ENCODE peak calls at places on chromosomes 6 and 20, in four cellular contexts. One of them, this sample, is unnamed.

GRCh38 chr20:38855356-38855755 is 49.9 kb downstream of the PPP1R16B start:
- DNase-seq in OCI-LY7: no peak
- DNase-seq in H9: no peak
- DNase-seq in neuronal stem cell: no peak
- DNase-seq in this sample: peak; percentile 92

GRCh38 chr6:72446427-72446826 is 175.4 kb upstream of the KCNQ5 start:
- DNase-seq in OCI-LY7: no peak
- DNase-seq in neuronal stem cell: no peak
- DNase-seq in H9: no peak
- DNase-seq in this sample: peak; percentile 43

GRCh38 chr6:110485461-110485860 is 9.0 kb upstream of the SLC22A16 start:
- DNase-seq in OCI-LY7: no peak
- DNase-seq in neuronal stem cell: no peak
- DNase-seq in H9: no peak
- DNase-seq in this sample: no peak

GRCh38 chr6:148557796-148558457 is 188.9 kb upstream of the UST start:
- DNase-seq in neuronal stem cell: no peak
- DNase-seq in H9: no peak
- DNase-seq in OCI-LY7: peak; percentile 5
- DNase-seq in this sample: peak; percentile 41

GRCh38 chr6:44667226-44667625 is 279.7 kb downstream of the CDC5L start:
- DNase-seq in neuronal stem cell: peak; percentile 48
- DNase-seq in OCI-LY7: no peak
- DNase-seq in H9: peak; percentile 57
- DNase-seq in this sample: peak; percentile 94

GRCh38 chr6:143772662-143773061 is 70.5 kb upstream of the LTV1 start:
- DNase-seq in neuronal stem cell: no peak
- DNase-seq in H9: no peak
- DNase-seq in OCI-LY7: no peak
- DNase-seq in this sample: peak; percentile 76

GRCh38 chr20:58628491-58629212 is 22.4 kb upstream of the STX16 start:
- DNase-seq in neuronal stem cell: no peak
- DNase-seq in H9: no peak
- DNase-seq in OCI-LY7: no peak
- DNase-seq in this sample: no peak

GRCh38 chr6:14707971-14708465 is 537.9 kb upstream of the JARID2 start:
- DNase-seq in neuronal stem cell: no peak
- DNase-seq in H9: no peak
- DNase-seq in OCI-LY7: no peak
- DNase-seq in this sample: no peak

GRCh38 chr6:85460951-85461805 is 11.3 kb downstream of the NT5E start:
- DNase-seq in H9: no peak
- DNase-seq in neuronal stem cell: no peak
- DNase-seq in OCI-LY7: peak; percentile 68
- DNase-seq in this sample: peak; percentile 68

GRCh38 chr6:139433647-139434419 is 59.4 kb upstream of the CITED2 start:
- DNase-seq in OCI-LY7: no peak
- DNase-seq in H9: no peak
- DNase-seq in neuronal stem cell: no peak
- DNase-seq in this sample: peak; percentile 53

GRCh38 chr6:44177691-44178423 is 19.2 kb downstream of the CAPN11 start:
- DNase-seq in OCI-LY7: no peak
- DNase-seq in H9: no peak
- DNase-seq in neuronal stem cell: no peak
- DNase-seq in this sample: peak; percentile 93

GRCh38 chr6:2623348-2623747 is 127.4 kb downstream of the MYLK4 start:
- DNase-seq in neuronal stem cell: no peak
- DNase-seq in OCI-LY7: no peak
- DNase-seq in H9: no peak
- DNase-seq in this sample: no peak

GRCh38 chr20:17169575-17170136 is 57.2 kb upstream of the PCSK2 start:
- DNase-seq in neuronal stem cell: no peak
- DNase-seq in OCI-LY7: no peak
- DNase-seq in H9: no peak
- DNase-seq in this sample: no peak

DNA sequence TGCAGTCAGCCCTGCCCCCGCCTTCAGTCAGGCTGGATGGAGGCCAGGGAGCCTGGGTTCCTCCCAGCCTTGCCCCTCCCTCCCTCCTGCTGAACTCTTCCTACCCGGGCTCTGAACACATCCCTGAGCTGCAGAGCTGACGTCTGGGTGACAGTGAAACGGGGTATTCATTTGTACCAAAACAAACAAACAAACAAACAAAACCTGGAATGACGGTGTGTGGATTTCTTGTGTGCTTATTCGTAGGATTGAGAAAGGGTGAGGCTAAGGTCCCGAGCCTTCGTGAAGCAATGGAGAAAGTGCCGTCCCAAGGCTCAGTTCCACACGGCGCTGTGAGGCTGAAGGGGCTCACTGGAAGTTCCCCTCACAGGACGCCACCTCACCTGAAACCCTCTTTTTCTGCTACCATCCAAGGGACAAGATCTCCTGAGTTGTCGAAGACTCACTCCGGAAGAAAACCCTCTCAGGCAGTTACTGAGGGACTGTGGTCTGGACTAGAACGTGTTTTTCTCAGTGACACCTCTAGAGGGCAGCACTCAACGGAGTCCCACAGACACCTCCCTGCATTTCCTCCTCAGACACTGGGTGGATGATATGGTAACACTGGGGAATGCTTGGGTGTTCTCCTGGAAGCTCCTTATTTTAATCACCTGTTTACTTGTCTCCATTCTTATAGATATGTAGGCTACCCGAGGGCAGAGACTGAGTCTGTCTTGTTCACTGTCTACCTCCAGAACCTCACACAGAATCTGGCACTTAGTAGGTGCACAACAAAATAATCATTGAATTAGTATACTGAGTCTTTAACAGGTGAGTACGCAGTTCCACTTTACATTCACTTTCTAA is 27.3 kb downstream of the GSTA3 start:
- DNase-seq in neuronal stem cell: peak; percentile 50
- DNase-seq in OCI-LY7: peak; percentile 60
- DNase-seq in H9: peak; percentile 81
- DNase-seq in this sample: peak; percentile 81
- H2AFZ ChIP-seq in neuronal stem cell: peak overlapping the region; percentile 85
- H2AFZ ChIP-seq in OCI-LY7: peak overlapping the region; percentile 26
- H2AFZ ChIP-seq in H9: peak overlapping the region; percentile 90
- H2AFZ ChIP-seq in this sample: peak overlapping the region; percentile 98

GRCh38 chr20:23532533-23532932 is 35.8 kb downstream of the CST9L start:
- DNase-seq in OCI-LY7: no peak
- DNase-seq in neuronal stem cell: no peak
- DNase-seq in H9: no peak
- DNase-seq in this sample: no peak

GRCh38 chr20:23534801-23535593 is 33.3 kb downstream of the CST9L start:
- DNase-seq in OCI-LY7: no peak
- DNase-seq in H9: no peak
- DNase-seq in neuronal stem cell: no peak
- DNase-seq in this sample: no peak

GRCh38 chr20:23528867-23529431 is 38.0 kb downstream of the CST8 start:
- DNase-seq in H9: peak; percentile 40
- DNase-seq in OCI-LY7: no peak
- DNase-seq in neuronal stem cell: no peak
- DNase-seq in this sample: no peak

GRCh38 chr20:23533161-23533560 is 35.1 kb downstream of the CST9L start:
- DNase-seq in neuronal stem cell: peak; percentile 54
- DNase-seq in H9: peak; percentile 55
- DNase-seq in OCI-LY7: no peak
- DNase-seq in this sample: no peak

DNA sequence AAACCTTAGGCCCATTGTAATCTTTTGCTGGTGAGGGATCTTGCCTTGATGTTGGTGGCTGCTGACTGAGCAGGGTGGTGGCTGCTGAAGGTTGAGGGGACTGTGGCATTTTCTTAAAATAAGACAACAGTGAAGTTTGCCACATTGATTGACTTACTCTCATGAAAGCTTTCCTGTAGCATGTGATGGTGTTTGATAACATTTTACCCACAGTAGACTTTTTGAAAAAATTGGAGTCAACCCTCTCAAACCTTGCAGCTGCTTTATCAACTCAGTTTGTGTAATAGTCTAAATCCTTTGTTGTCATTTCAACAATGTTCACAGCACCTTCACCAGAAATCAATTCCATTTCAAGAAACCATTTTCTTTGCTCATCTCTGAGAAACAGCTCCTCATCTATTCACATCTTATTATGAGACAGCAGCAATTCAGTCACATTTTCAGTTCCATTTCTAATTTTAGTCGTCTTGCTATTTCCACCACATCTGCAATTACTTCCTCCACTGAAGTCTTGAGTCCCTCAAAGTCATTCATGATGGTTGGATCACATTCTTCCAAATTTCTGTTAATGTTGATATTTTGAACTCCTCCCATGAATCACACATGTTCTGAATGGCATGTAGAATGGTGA is 37.2 kb downstream of the CST9L start:
- DNase-seq in H9: no peak
- DNase-seq in OCI-LY7: no peak
- DNase-seq in neuronal stem cell: no peak
- DNase-seq in this sample: no peak
- H2AFZ ChIP-seq in H9: no peak overlapping the region
- H2AFZ ChIP-seq in OCI-LY7: no peak overlapping the region
- H2AFZ ChIP-seq in neuronal stem cell: no peak overlapping the region
- H2AFZ ChIP-seq in this sample: no peak overlapping the region

GRCh38 chr6:162621246-162621645 is 106.3 kb downstream of the PRKN start:
- DNase-seq in OCI-LY7: no peak
- DNase-seq in H9: no peak
- DNase-seq in neuronal stem cell: no peak
- DNase-seq in this sample: peak; percentile 9
- H2AFZ ChIP-seq in OCI-LY7: no peak overlapping the region
- H2AFZ ChIP-seq in H9: no peak overlapping the region
- H2AFZ ChIP-seq in neuronal stem cell: no peak overlapping the region
- H2AFZ ChIP-seq in this sample: no peak overlapping the region

DNA sequence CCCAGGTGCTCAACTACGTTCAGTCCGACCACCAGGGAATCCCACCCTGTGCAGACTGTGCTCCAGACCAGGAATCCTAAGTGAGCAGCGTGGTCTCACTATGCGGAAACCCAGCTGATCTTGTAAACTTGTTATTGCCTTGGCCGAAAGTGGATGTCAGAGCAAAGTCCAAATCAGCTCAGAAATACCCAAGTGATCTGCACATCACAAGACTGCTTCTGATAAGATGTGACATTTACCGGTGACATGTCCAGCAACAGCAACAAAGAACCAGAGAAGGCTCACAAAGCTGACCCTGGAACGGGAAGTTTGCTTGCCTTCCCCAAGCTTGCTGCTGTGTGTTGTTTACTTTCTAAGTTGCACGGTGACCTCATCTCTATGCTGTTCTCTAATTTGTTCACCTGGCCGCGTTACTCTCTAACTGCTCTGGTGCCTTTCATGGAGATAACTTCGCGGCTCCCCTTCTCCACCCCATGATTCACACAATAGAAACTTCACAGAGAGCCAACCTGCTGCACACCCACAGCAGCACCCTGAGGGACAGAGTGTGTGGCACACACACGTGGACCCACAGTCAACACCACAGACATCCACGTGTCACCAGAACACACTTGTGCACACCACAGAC is 1.7 kb downstream of the BNIP5 start:
- DNase-seq in H9: no peak
- DNase-seq in OCI-LY7: no peak
- DNase-seq in neuronal stem cell: no peak
- DNase-seq in this sample: no peak
- H2AFZ ChIP-seq in H9: no peak overlapping the region
- H2AFZ ChIP-seq in OCI-LY7: no peak overlapping the region
- H2AFZ ChIP-seq in neuronal stem cell: no peak overlapping the region
- H2AFZ ChIP-seq in this sample: no peak overlapping the region

DNA sequence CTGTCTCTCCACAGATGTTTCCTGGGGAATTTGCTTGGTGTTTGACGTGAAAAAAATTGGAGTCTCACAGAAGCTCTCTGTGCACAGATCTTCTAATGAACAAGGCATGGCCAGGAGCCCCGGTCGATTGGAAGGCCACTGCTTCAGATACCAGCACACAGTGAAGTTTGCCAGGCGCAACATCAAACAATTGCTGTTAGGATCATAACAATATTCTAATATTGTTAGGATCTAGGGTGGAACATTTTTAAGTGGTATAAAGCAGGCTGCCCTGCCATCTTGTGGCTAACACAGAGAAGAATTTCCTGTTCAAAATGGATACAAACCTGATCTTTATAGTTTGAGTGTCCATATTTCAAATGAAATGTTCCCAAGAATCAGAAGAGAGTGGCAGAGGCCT is 64.1 kb downstream of the C6orf118 start:
- DNase-seq in OCI-LY7: peak; percentile 1
- DNase-seq in neuronal stem cell: no peak
- DNase-seq in H9: no peak
- DNase-seq in this sample: peak; percentile 74
- H2AFZ ChIP-seq in OCI-LY7: no peak overlapping the region
- H2AFZ ChIP-seq in neuronal stem cell: peak overlapping the region; percentile 80
- H2AFZ ChIP-seq in H9: no peak overlapping the region
- H2AFZ ChIP-seq in this sample: peak overlapping the region; percentile 79